ENCODE peak calls at places on chromosomes 5 and 9, in four cellular contexts. Y is HCT116, U is HepG2, M is Panc1. W is an unnamed sample.

GRCh38 chr9:72203205-72203803 is 54.1 kb downstream of the GDA start:
- DNase-seq in Y (peak; percentile 28), U (peak; percentile 53), M (peak; percentile 18), W (peak; percentile 22)

GRCh38 chr9:83235524-83235923 is 172.6 kb upstream of the RASEF start:
- DNase-seq in Y (no peak), U (no peak), M (no peak), W (no peak)

GRCh38 chr5:73373814-73374510 is 74.6 kb downstream of the FOXD1 start:
- DNase-seq in Y (no peak), U (no peak), M (no peak), W (no peak)

GRCh38 chr9:15308511-15308910 is 1.5 kb upstream of the TTC39B start:
- DNase-seq in Y (no peak), U (no peak), M (no peak), W (no peak)

GRCh38 chr9:32136700-32137339 is 247.6 kb upstream of the ACO1 start:
- DNase-seq in Y (no peak), U (peak; percentile 98), M (no peak), W (no peak)

GRCh38 chr5:137753227-137753985 is 757 bp downstream of the HNRNPA0 start:
- DNase-seq in Y (no peak), U (no peak), M (no peak), W (peak; percentile 52)

GRCh38 chr9:123000371-123001068 is 32.9 kb upstream of the GPR21 start:
- DNase-seq in Y (no peak), U (no peak), M (no peak), W (peak; percentile 21)

GRCh38 chr9:113493080-113493615 is 29.6 kb downstream of the RGS3 start:
- DNase-seq in Y (no peak), U (no peak), M (no peak), W (no peak)

GRCh38 chr9:121935744-121936143 is 157.4 kb downstream of the TTLL11 start:
- DNase-seq in Y (no peak), U (no peak), M (no peak), W (no peak)

GRCh38 chr5:127785098-127785927 is 82.1 kb downstream of the CCDC192 start:
- DNase-seq in Y (no peak), U (no peak), M (no peak), W (no peak)

GRCh38 chr5:137506296-137506695 is 7.2 kb upstream of the SPOCK1 start:
- DNase-seq in Y (no peak), U (no peak), M (no peak), W (no peak)

GRCh38 chr9:107478805-107479204 is 10.8 kb downstream of the KLF4 start:
- DNase-seq in Y (no peak), U (no peak), M (no peak), W (no peak)

GRCh38 chr5:55855509-55855908 is 4.4 kb downstream of the IL31RA start:
- DNase-seq in Y (no peak), U (no peak), M (no peak), W (no peak)

GRCh38 chr9:124390812-124391658 is 24.2 kb downstream of the PSMB7 start:
- DNase-seq in Y (no peak), U (peak; percentile 70), M (peak; percentile 73), W (no peak)

GRCh38 chr5:103111458-103111857 is 8.5 kb downstream of the GIN1 start:
- DNase-seq in Y (no peak), U (no peak), M (no peak), W (no peak)

GRCh38 chr5:138663009-138663408 is 87.8 kb upstream of the HSPA9 start:
- DNase-seq in Y (no peak), U (no peak), M (no peak), W (no peak)

GRCh38 chr5:135934939-135935338 is 19.8 kb downstream of the LECT2 start:
- DNase-seq in Y (no peak), U (no peak), M (no peak), W (no peak)

GRCh38 chr5:14101922-14102321 is 41.2 kb upstream of the TRIO start:
- DNase-seq in Y (no peak), U (no peak), M (no peak), W (no peak)

GRCh38 chr5:117889592-117889991 is 1098.8 kb downstream of the DTWD2 start:
- DNase-seq in Y (no peak), U (no peak), M (no peak), W (no peak)

GRCh38 chr9:77802064-77802463 is 153.9 kb upstream of the GNA14 start:
- DNase-seq in Y (no peak), U (no peak), M (no peak), W (no peak)

GRCh38 chr5:146699129-146699528 is 179.4 kb downstream of the PPP2R2B start:
- DNase-seq in Y (no peak), U (no peak), M (no peak), W (no peak)

GRCh38 chr5:180441577-180441976 is 52.6 kb upstream of the CNOT6 start:
- DNase-seq in Y (no peak), U (no peak), M (no peak), W (no peak)
- TF ChIP-seq TCF7L2 in Y (peak; percentile 55), U (no peak), M (no peak), W (no peak)

DNA sequence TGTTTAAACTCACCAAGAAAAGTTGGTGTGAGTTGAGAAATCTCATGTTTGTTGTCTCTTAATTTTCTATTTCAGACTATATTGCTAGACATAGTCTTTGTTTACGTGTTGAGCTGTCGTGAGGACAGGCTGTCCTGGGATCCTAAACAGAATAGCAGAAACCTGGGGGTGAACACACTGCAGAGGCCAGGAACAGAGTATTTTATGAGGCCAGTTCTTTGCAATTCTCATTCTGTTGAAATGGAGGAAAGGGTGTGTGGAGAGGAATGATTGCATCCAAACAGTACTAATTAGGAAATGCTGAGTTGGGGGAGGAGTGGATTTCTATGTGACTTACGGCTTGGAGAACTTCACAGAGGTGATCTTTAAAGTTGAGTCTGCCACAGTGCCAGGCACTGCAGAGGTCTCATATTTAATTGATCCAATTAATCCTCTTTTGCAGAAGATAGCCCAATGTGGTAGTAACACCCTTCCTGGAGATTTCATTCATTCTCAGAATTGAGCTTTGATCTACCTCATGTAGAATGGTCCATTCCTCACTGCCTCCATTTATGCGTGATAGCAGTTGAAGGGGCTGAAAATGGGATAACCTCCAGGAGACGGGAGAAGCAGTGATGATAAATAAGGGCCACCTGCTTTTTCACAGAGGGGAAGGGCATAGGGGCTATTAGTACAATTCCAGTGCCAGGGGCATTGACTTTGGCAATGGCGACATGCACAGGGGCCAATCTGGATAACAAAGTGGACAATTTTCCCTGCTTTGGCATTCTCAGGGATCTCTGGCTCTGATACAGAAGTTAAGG is 84.7 kb upstream of the TNFAIP8 start:
- DNase-seq in Y (no peak), U (no peak), M (no peak), W (no peak)
- TF ChIP-seq TCF7L2 in Y (no peak), U (no peak), M (no peak), W (no peak)

GRCh38 chr5:130706696-130707095 is 458.4 kb downstream of the HINT1 start:
- DNase-seq in Y (no peak), U (no peak), M (no peak), W (no peak)
- TF ChIP-seq TCF7L2 in Y (no peak), U (no peak), M (no peak), W (no peak)

GRCh38 chr5:40551706-40552557 is 127.8 kb upstream of the PTGER4 start:
- DNase-seq in Y (no peak), U (peak; percentile 15), M (peak; percentile 95), W (no peak)
- TF ChIP-seq TCF7L2 in Y (no peak), U (no peak), M (peak; percentile 76), W (no peak)

W was measured in K562.